ENCODE peak calls at places on chromosomes 7 and 10, in nine cellular contexts. N is NCI-H345; S is small intestine; Y is retina; D is AG09319; F is activated naive CD8-positive, alpha-beta T cell treated with anti-CD3 and anti-CD28 coated beads, Interleukin-2, amount 50 U/mL, for 16 hours; W is GM04504; A is dermis blood vessel endothelial cell; B is BJ. X is an unnamed sample.

GRCh38 chr10:130127612-130128607 is 8.3 kb upstream of the GLRX3 start:
- DNase-seq in F (no peak), Y (peak; percentile 83), S (peak; percentile 67), N (peak; percentile 65), D (peak; percentile 14), W (peak; percentile 31), B (peak; percentile 20), A (peak; percentile 85), X (peak; percentile 47)

GRCh38 chr7:138869353-138869752 is 71.4 kb upstream of the ATP6V0A4 start:
- DNase-seq in B (no peak), A (no peak), S (no peak), F (no peak), Y (no peak), W (no peak), D (no peak), N (no peak), X (no peak)

GRCh38 chr10:103800789-103801540 is 54.4 kb downstream of the SH3PXD2A start:
- DNase-seq in N (peak; percentile 14), F (no peak), A (no peak), S (peak; percentile 61), B (no peak), W (no peak), Y (no peak), D (no peak), X (peak; percentile 6)

GRCh38 chr10:34966440-34966839 is 123.7 kb downstream of the CUL2 start:
- DNase-seq in D (no peak), W (no peak), F (no peak), S (no peak), Y (no peak), N (no peak), B (no peak), A (no peak), X (no peak)

GRCh38 chr10:126669188-126669587 is 1.3 kb downstream of the C10orf90 start:
- DNase-seq in A (no peak), Y (no peak), N (no peak), B (no peak), F (no peak), W (no peak), D (no peak), S (no peak), X (no peak)

GRCh38 chr10:30534465-30535144 is 94.9 kb downstream of the LYZL2 start:
- DNase-seq in N (peak; percentile 63), F (peak; percentile 43), B (no peak), D (peak; percentile 36), Y (peak; percentile 77), A (peak; percentile 90), S (peak; percentile 76), W (peak; percentile 50), X (peak; percentile 41)

GRCh38 chr10:12103743-12104142 is 25.7 kb upstream of the SEC61A2 start:
- DNase-seq in N (no peak), Y (no peak), S (no peak), F (no peak), D (no peak), A (no peak), B (no peak), W (no peak), X (no peak)

GRCh38 chr7:127504715-127505114 is 80.7 kb downstream of the GCC1 start:
- DNase-seq in F (no peak), A (peak; percentile 35), Y (no peak), N (no peak), D (no peak), B (no peak), W (peak; percentile 1), S (peak; percentile 23), X (no peak)

GRCh38 chr7:45973725-45974532 is 52.9 kb upstream of the IGFBP3 start:
- DNase-seq in A (peak; percentile 41), F (no peak), B (no peak), N (no peak), W (no peak), Y (no peak), S (no peak), D (no peak), X (no peak)

GRCh38 chr10:116278832-116279231 is 5.8 kb upstream of the GFRA1 start:
- DNase-seq in S (no peak), Y (peak; percentile 76), N (no peak), A (no peak), F (no peak), D (no peak), B (no peak), W (no peak), X (no peak)

GRCh38 chr10:114374141-114374791 is 30.0 kb downstream of the AFAP1L2 start:
- DNase-seq in Y (peak; percentile 31), F (no peak), S (no peak), D (no peak), W (no peak), N (no peak), B (no peak), A (no peak), X (no peak)

GRCh38 chr10:62037166-62037831 is 135.8 kb downstream of the ARID5B start:
- DNase-seq in B (peak; percentile 57), A (no peak), D (no peak), F (no peak), W (no peak), S (no peak), N (no peak), Y (no peak), X (no peak)

GRCh38 chr10:132566892-132567291 is 29.3 kb downstream of the INPP5A start:
- DNase-seq in N (no peak), W (no peak), S (no peak), A (no peak), Y (no peak), D (no peak), F (no peak), B (no peak), X (no peak)

GRCh38 chr10:121325490-121326231 is 272.6 kb downstream of the FGFR2 start:
- DNase-seq in A (no peak), W (no peak), N (no peak), B (no peak), S (peak; percentile 52), F (no peak), D (no peak), Y (no peak), X (no peak)